ENCODE peak calls at places on chromosomes 3 and 15, in ten cellular contexts. M is hypothalamus; S is tibial artery; C is CD8-positive, alpha-beta T cell; B is epithelial cell of proximal tubule; P is NCI-H345; G is fibroblast of the aortic adventitia; N is iPS-NIHi11; D is activated naive CD4-positive, alpha-beta T cell treated with anti-CD3 and anti-CD28 coated beads, Interleukin-2, amount 50 U/mL, for 16 hours; R is epithelial cell of esophagus. L is an unnamed sample.
A peak's percentile ranks its signal among the peaks of the same experiment; 100 is the strongest.

GRCh38 chr3:54433846-54434245 is 311.5 kb downstream of the CACNA2D3 start:
- DNase-seq in S (no peak), B (no peak), R (no peak), D (no peak), G (no peak), C (no peak), N (peak; percentile 77), P (no peak), M (no peak), L (no peak)

GRCh38 chr3:106379251-106379750 is 510.5 kb upstream of the CBLB start:
- DNase-seq in C (no peak), S (no peak), R (peak; percentile 32), D (no peak), G (no peak), P (no peak), N (no peak), M (no peak), B (peak; percentile 31), L (no peak)

GRCh38 chr3:113914646-113915045 is 33.2 kb upstream of the ZDHHC23 start:
- DNase-seq in B (no peak), D (no peak), G (peak; percentile 86), R (peak; percentile 28), M (no peak), N (no peak), S (no peak), C (no peak), P (no peak), L (peak; percentile 94)

GRCh38 chr3:152331018-152331541 is 62.4 kb downstream of the MBNL1 start:
- DNase-seq in P (no peak), D (no peak), S (no peak), G (peak; percentile 92), M (no peak), N (no peak), R (peak; percentile 89), B (peak; percentile 45), C (no peak), L (peak; percentile 92)

GRCh38 chr3:157335677-157336076 is 101.0 kb upstream of the PTX3 start:
- DNase-seq in N (peak; percentile 66), G (peak; percentile 49), C (no peak), M (no peak), P (peak; percentile 9), R (peak; percentile 24), D (no peak), B (peak; percentile 35), S (no peak), L (peak; percentile 67)

GRCh38 chr3:140545756-140546155 is 132.1 kb upstream of the TRIM42 start:
- DNase-seq in D (no peak), N (no peak), S (no peak), P (peak; percentile 7), B (no peak), M (no peak), C (no peak), R (no peak), G (no peak), L (peak; percentile 4)

GRCh38 chr15:67307889-67308597 is 53.5 kb downstream of the IQCH start:
- DNase-seq in D (no peak), C (no peak), S (no peak), N (no peak), R (no peak), B (no peak), P (no peak), M (no peak), G (no peak), L (no peak)

GRCh38 chr3:188234172-188234571 is 80.2 kb downstream of the LPP start:
- DNase-seq in M (no peak), P (no peak), N (no peak), D (no peak), B (no peak), G (peak; percentile 33), C (no peak), S (no peak), R (no peak), L (peak; percentile 82)

GRCh38 chr3:175163686-175164085 is 304.6 kb downstream of the NAALADL2 start:
- DNase-seq in P (peak; percentile 89), G (no peak), N (no peak), R (peak; percentile 80), C (no peak), S (no peak), D (no peak), M (no peak), B (no peak), L (no peak)

GRCh38 chr15:75036269-75036668 is 12.9 kb downstream of the PPCDC start:
- DNase-seq in D (no peak), G (no peak), M (no peak), S (no peak), B (no peak), N (peak; percentile 83), C (no peak), R (peak; percentile 88), P (no peak), L (peak; percentile 49)

GRCh38 chr3:195030791-195031321 is 240.1 kb downstream of the XXYLT1 start:
- DNase-seq in M (no peak), D (no peak), R (peak; percentile 94), G (no peak), S (no peak), C (no peak), N (no peak), B (no peak), P (peak; percentile 40), L (peak; percentile 89)

GRCh38 chr3:185280572-185281365 is 26.9 kb upstream of the EHHADH start:
- DNase-seq in S (no peak), M (no peak), B (no peak), N (peak; percentile 78), R (peak; percentile 74), P (peak; percentile 34), G (peak; percentile 72), C (no peak), D (no peak), L (peak; percentile 68)

GRCh38 chr3:110790631-110791030 is 281.0 kb upstream of the NECTIN3 start:
- DNase-seq in B (no peak), C (no peak), S (no peak), M (no peak), D (no peak), R (no peak), N (no peak), P (no peak), G (no peak), L (no peak)

L was measured in EH.